ENCODE peak calls at places on chromosome 19, in nine cellular contexts. H is brain pericyte, E is mesenchymal stem cell, Y is T follicular helper cell, J is iris pigment epithelial cell, Q is epithelial cell of esophagus, M is OCI-LY7, L is astrocyte, R is T-helper 9 cell. P is an unnamed sample.

GRCh38 chr19:14809272-14810057 is 25.5 kb downstream of the OR7A5 start:
- DNase-seq in H (no peak), E (no peak), Y (no peak), J (no peak), Q (no peak), M (no peak), L (no peak), R (no peak), P (no peak)

GRCh38 chr19:41175825-41176734 is 16.9 kb upstream of the CYP2S1 start:
- DNase-seq in H (no peak), E (peak), Y (peak), J (peak), Q (peak), M (peak), L (peak), R (peak), P (peak)

GRCh38 chr19:2561895-2562294 is 86.0 kb downstream of the GADD45B start:
- DNase-seq in H (no peak), E (no peak), Y (peak), J (no peak), Q (peak), M (peak), L (no peak), R (peak), P (no peak)

GRCh38 chr19:1408300-1409203 is 1.2 kb downstream of the DAZAP1 start:
- DNase-seq in H (no peak), E (peak), Y (peak), J (peak), Q (peak), M (peak), L (peak), R (peak), P (peak)

GRCh38 chr19:3586707-3587346 is 1.5 kb downstream of the GIPC3 start:
- DNase-seq in H (no peak), E (no peak), Y (no peak), J (no peak), Q (no peak), M (no peak), L (no peak), R (no peak), P (no peak)

GRCh38 chr19:11780431-11781020 is 13.7 kb downstream of the ZNF441 start:
- DNase-seq in H (no peak), E (no peak), Y (no peak), J (no peak), Q (no peak), M (no peak), L (no peak), R (no peak), P (no peak)

GRCh38 chr19:30070970-30071632 is 129.1 kb downstream of the URI1 start:
- DNase-seq in H (no peak), E (no peak), Y (no peak), J (no peak), Q (no peak), M (no peak), L (no peak), R (no peak), P (no peak)

GRCh38 chr19:2097330-2098327 is 914 bp downstream of the IZUMO4 start:
- DNase-seq in H (no peak), E (no peak), Y (peak), J (no peak), Q (no peak), M (peak), L (no peak), R (peak), P (no peak)

GRCh38 chr19:58274771-58275199 is 4.0 kb upstream of the ZNF8 start:
- DNase-seq in H (no peak), E (peak), Y (no peak), J (peak), Q (no peak), M (no peak), L (peak), R (no peak), P (peak)

GRCh38 chr19:6288737-6289136 is 9.0 kb upstream of the MLLT1 start:
- DNase-seq in H (no peak), E (no peak), Y (no peak), J (no peak), Q (no peak), M (no peak), L (no peak), R (no peak), P (no peak)

GRCh38 chr19:48991823-48992570 is 1.1 kb downstream of the GYS1 start:
- DNase-seq in H (no peak), E (peak), Y (no peak), J (peak), Q (peak), M (no peak), L (peak), R (no peak), P (peak)

GRCh38 chr19:49128545-49129237 is 9.3 kb downstream of the PPFIA3 start:
- DNase-seq in H (no peak), E (no peak), Y (no peak), J (no peak), Q (no peak), M (no peak), L (no peak), R (no peak), P (no peak)

GRCh38 chr19:47107953-47108746 is 5.4 kb downstream of the ZC3H4 start:
- DNase-seq in H (no peak), E (no peak), Y (no peak), J (peak), Q (peak), M (no peak), L (peak), R (no peak), P (peak)

GRCh38 chr19:43997631-43998290 is 5.0 kb upstream of the ZNF230 start:
- DNase-seq in H (no peak), E (no peak), Y (no peak), J (peak), Q (no peak), M (no peak), L (peak), R (no peak), P (no peak)

GRCh38 chr19:32614916-32615315 is 33.9 kb downstream of the PDCD5 start:
- DNase-seq in H (no peak), E (no peak), Y (no peak), J (no peak), Q (no peak), M (no peak), L (no peak), R (no peak), P (no peak)

GRCh38 chr19:35348909-35349611 is 1.4 kb downstream of the FFAR1 start:
- DNase-seq in H (no peak), E (no peak), Y (no peak), J (no peak), Q (no peak), M (peak), L (no peak), R (no peak), P (no peak)

GRCh38 chr19:5624154-5624663 is 1.3 kb downstream of the SAFB start:
- DNase-seq in H (no peak), E (peak), Y (no peak), J (peak), Q (peak), M (peak), L (peak), R (no peak), P (peak)

GRCh38 chr19:19490247-19490968 is 24.9 kb downstream of the TSSK6 start:
- DNase-seq in H (peak), E (peak), Y (peak), J (peak), Q (peak), M (peak), L (peak), R (peak), P (peak)